ENCODE peak calls at places on chromosomes 5 and 9, in four cellular contexts. X is NCI-H1105 treated with DMSO at 0.1 percent for 48 hours, V is NCI-H1417, J is gastrocnemius medialis. E is an unnamed sample.

GRCh38 chr5:80186634-80187033 is 69.2 kb downstream of the SERINC5 start:
- DNase-seq in X (no peak), V (no peak), J (no peak), E (no peak)

GRCh38 chr5:151066920-151067319 is 13.9 kb downstream of the TNIP1 start:
- DNase-seq in X (no peak), V (no peak), J (no peak), E (no peak)

GRCh38 chr5:148805323-148806290 is 20.8 kb upstream of the ADRB2 start:
- DNase-seq in X (no peak), V (no peak), J (no peak), E (peak)

GRCh38 chr9:37100317-37100716 is 20.1 kb upstream of the ZCCHC7 start:
- DNase-seq in X (no peak), V (no peak), J (no peak), E (no peak)

GRCh38 chr5:85893996-85894395 is 723.7 kb upstream of the COX7C start:
- DNase-seq in X (no peak), V (no peak), J (no peak), E (no peak)

GRCh38 chr5:146825033-146825432 is 53.5 kb downstream of the PPP2R2B start:
- DNase-seq in X (no peak), V (no peak), J (no peak), E (peak)

GRCh38 chr5:16726538-16726946 is 109.7 kb upstream of the RETREG1 start:
- DNase-seq in X (no peak), V (peak), J (no peak), E (no peak)

GRCh38 chr5:124274949-124275348 is 471.5 kb downstream of the ZNF608 start:
- DNase-seq in X (no peak), V (no peak), J (no peak), E (no peak)

GRCh38 chr5:159582756-159583523 is 252.7 kb upstream of the IL12B start:
- DNase-seq in X (no peak), V (no peak), J (no peak), E (no peak)

GRCh38 chr5:139711067-139711851 is 63.1 kb downstream of the CXXC5 start:
- DNase-seq in X (peak), V (peak), J (no peak), E (no peak)

GRCh38 chr9:1051286-1052118 is 1.3 kb downstream of the DMRT2 start:
- DNase-seq in X (peak), V (peak), J (peak), E (no peak)

GRCh38 chr9:89387970-89388867 is 69.9 kb downstream of the SECISBP2 start:
- DNase-seq in X (no peak), V (no peak), J (peak), E (no peak)

GRCh38 chr5:74468421-74468820 is 172.1 kb downstream of the ENC1 start:
- DNase-seq in X (no peak), V (no peak), J (no peak), E (no peak)

GRCh38 chr5:173786296-173787187 is 101.6 kb upstream of the CPEB4 start:
- DNase-seq in X (no peak), V (no peak), J (no peak), E (no peak)

GRCh38 chr5:2430606-2431005 is 320.9 kb downstream of the IRX2 start:
- DNase-seq in X (peak), V (no peak), J (no peak), E (no peak)

GRCh38 chr9:18489861-18490260 is 15.9 kb downstream of the ADAMTSL1 start:
- DNase-seq in X (no peak), V (no peak), J (no peak), E (no peak)

GRCh38 chr9:14722391-14723035 is at the start of gene CER1:
- DNase-seq in X (peak), V (peak), J (no peak), E (no peak)

GRCh38 chr5:170262061-170262764 is 29.4 kb downstream of the C5orf58 start:
- DNase-seq in X (no peak), V (no peak), J (no peak), E (no peak)

GRCh38 chr5:89309268-89309667 is 426.3 kb upstream of the MEF2C start:
- DNase-seq in X (no peak), V (no peak), J (no peak), E (no peak)

GRCh38 chr5:14584848-14585247 is 3.3 kb downstream of the OTULINL start:
- DNase-seq in X (no peak), V (no peak), J (no peak), E (no peak)

GRCh38 chr9:32456564-32456963 is 69.4 kb downstream of the RIGI start:
- DNase-seq in X (no peak), V (no peak), J (no peak), E (peak)

GRCh38 chr9:119343161-119343720 is 26.0 kb downstream of the BRINP1 start:
- DNase-seq in X (no peak), V (no peak), J (no peak), E (no peak)

GRCh38 chr9:96020822-96021615 is 145.5 kb downstream of the ERCC6L2 start:
- DNase-seq in X (peak), V (peak), J (no peak), E (no peak)

GRCh38 chr5:33118761-33119415 is 321.9 kb upstream of the TARS1 start:
- DNase-seq in X (no peak), V (no peak), J (no peak), E (no peak)

GRCh38 chr9:114433720-114434255 is 46.0 kb upstream of the AKNA start:
- DNase-seq in X (no peak), V (no peak), J (no peak), E (no peak)